ENCODE peak calls at places on chromosomes 7 and 10, in four cellular contexts. One of them, this sample, is unnamed.

GRCh38 chr7:920351-921070 is 34.0 kb downstream of the ADAP1 start:
- DNase-seq in RWPE1: no peak
- DNase-seq in CD8-positive, alpha-beta memory T cell: no peak
- DNase-seq in HCT116: no peak
- DNase-seq in this sample: no peak

GRCh38 chr7:100483728-100484635 is at the start of gene NYAP1:
- DNase-seq in HCT116: no peak
- DNase-seq in RWPE1: peak; percentile 40
- DNase-seq in CD8-positive, alpha-beta memory T cell: peak; percentile 57
- DNase-seq in this sample: peak; percentile 67

GRCh38 chr10:7583626-7584025 is 83.1 kb downstream of the ITIH5 start:
- DNase-seq in HCT116: no peak
- DNase-seq in RWPE1: no peak
- DNase-seq in CD8-positive, alpha-beta memory T cell: no peak
- DNase-seq in this sample: no peak

GRCh38 chr10:109783286-109783685 is 140.0 kb downstream of the XPNPEP1 start:
- DNase-seq in CD8-positive, alpha-beta memory T cell: no peak
- DNase-seq in HCT116: no peak
- DNase-seq in RWPE1: no peak
- DNase-seq in this sample: no peak

GRCh38 chr10:118035358-118036031 is 11.2 kb downstream of the RAB11FIP2 start:
- DNase-seq in CD8-positive, alpha-beta memory T cell: peak; percentile 18
- DNase-seq in RWPE1: no peak
- DNase-seq in HCT116: no peak
- DNase-seq in this sample: no peak

GRCh38 chr7:8751557-8752231 is 318.3 kb downstream of the NXPH1 start:
- DNase-seq in RWPE1: no peak
- DNase-seq in HCT116: no peak
- DNase-seq in CD8-positive, alpha-beta memory T cell: no peak
- DNase-seq in this sample: no peak

GRCh38 chr7:2785071-2785500 is 59.0 kb downstream of the GNA12 start:
- DNase-seq in RWPE1: no peak
- DNase-seq in CD8-positive, alpha-beta memory T cell: no peak
- DNase-seq in HCT116: no peak
- DNase-seq in this sample: peak; percentile 44

GRCh38 chr7:29808075-29808786 is 1.9 kb downstream of the WIPF3 start:
- DNase-seq in HCT116: no peak
- DNase-seq in CD8-positive, alpha-beta memory T cell: no peak
- DNase-seq in RWPE1: no peak
- DNase-seq in this sample: no peak

GRCh38 chr7:98852826-98853225 is 17.0 kb downstream of the TMEM130 start:
- DNase-seq in RWPE1: no peak
- DNase-seq in CD8-positive, alpha-beta memory T cell: no peak
- DNase-seq in HCT116: no peak
- DNase-seq in this sample: no peak

GRCh38 chr10:3877092-3878000 is 92.3 kb upstream of the KLF6 start:
- DNase-seq in HCT116: no peak
- DNase-seq in CD8-positive, alpha-beta memory T cell: no peak
- DNase-seq in RWPE1: no peak
- DNase-seq in this sample: no peak

GRCh38 chr10:15459218-15459617 is 88.1 kb upstream of the FAM171A1 start:
- DNase-seq in CD8-positive, alpha-beta memory T cell: no peak
- DNase-seq in HCT116: no peak
- DNase-seq in RWPE1: no peak
- DNase-seq in this sample: no peak

GRCh38 chr10:547591-548081 is 141.8 kb downstream of the DIP2C start:
- DNase-seq in RWPE1: no peak
- DNase-seq in HCT116: no peak
- DNase-seq in CD8-positive, alpha-beta memory T cell: no peak
- DNase-seq in this sample: no peak

GRCh38 chr7:95859434-95859833 is 87.1 kb downstream of the DYNC1I1 start:
- DNase-seq in RWPE1: no peak
- DNase-seq in HCT116: no peak
- DNase-seq in CD8-positive, alpha-beta memory T cell: no peak
- DNase-seq in this sample: peak; percentile 3

GRCh38 chr10:34474555-34474954 is 340.5 kb downstream of the PARD3 start:
- DNase-seq in CD8-positive, alpha-beta memory T cell: no peak
- DNase-seq in RWPE1: no peak
- DNase-seq in HCT116: no peak
- DNase-seq in this sample: no peak

GRCh38 chr10:10418397-10418796 is 599.3 kb upstream of the CELF2 start:
- DNase-seq in HCT116: no peak
- DNase-seq in RWPE1: no peak
- DNase-seq in CD8-positive, alpha-beta memory T cell: no peak
- DNase-seq in this sample: no peak

GRCh38 chr10:28263136-28263857 is 39.6 kb downstream of the MPP7 start:
- DNase-seq in CD8-positive, alpha-beta memory T cell: no peak
- DNase-seq in RWPE1: no peak
- DNase-seq in HCT116: no peak
- DNase-seq in this sample: no peak